ENCODE peak calls at places on chromosomes 16 and 17, in ten cellular contexts. K is stimulated activated naive B cell treated with anti-CD40 and anti-IgM and Interleukin-4, amounts not matched to agents 10 μg/mL and 1 μg/mL and 100 μg/mL, for 72 hours; Z is activated B cell treated with CpG ODN at 0.5 μM for 24 hours; U is fibroblast of gingiva; R is activated T-helper 1 cell treated with anti-CD3 and anti-CD28 coated beads, Interleukin-12 subunit alpha, Interleukin-12 subunit beta, Interleukin-2, Interleukin-4 antibody, amounts not matched to agents 30 ng/mL and 10 ng/mL and 1 ng/mL, durations not matched to agents 14 hours and 24 hours and 36 hours; T is cardiac muscle cell; D is posterior cingulate gyrus; J is stromal cell of bone marrow; M is AG09319; Q is amniotic stem cell. G is an unnamed sample.

GRCh38 chr16:20325005-20325404 is 2.3 kb downstream of the GP2 start:
- DNase-seq in K (no peak), Z (no peak), U (no peak), R (no peak), T (no peak), D (no peak), J (no peak), M (no peak), Q (no peak), G (no peak)

GRCh38 chr17:40963838-40964237 is 2.9 kb downstream of the KRT39 start:
- DNase-seq in K (no peak), Z (no peak), U (no peak), R (no peak), T (peak; percentile 28), D (no peak), J (no peak), M (no peak), Q (no peak), G (no peak)

GRCh38 chr16:57191056-57191536 is 5.0 kb downstream of the RSPRY1 start:
- DNase-seq in K (no peak), Z (no peak), U (peak; percentile 70), R (no peak), T (peak; percentile 24), D (no peak), J (no peak), M (no peak), Q (no peak), G (no peak)

GRCh38 chr17:41772586-41773189 is 13.8 kb downstream of the JUP start:
- DNase-seq in K (no peak), Z (no peak), U (no peak), R (no peak), T (no peak), D (no peak), J (no peak), M (no peak), Q (no peak), G (no peak)

GRCh38 chr17:66123163-66123562 is 68.8 kb downstream of the CEP112 start:
- DNase-seq in K (no peak), Z (no peak), U (peak; percentile 12), R (no peak), T (peak; percentile 33), D (no peak), J (peak; percentile 19), M (no peak), Q (no peak), G (peak; percentile 4)

GRCh38 chr16:84672276-84673202 is 24.2 kb downstream of the KLHL36 start:
- DNase-seq in K (peak; percentile 55), Z (peak; percentile 75), U (peak; percentile 43), R (peak; percentile 66), T (peak; percentile 74), D (peak; percentile 56), J (peak; percentile 37), M (peak; percentile 37), Q (peak; percentile 32), G (peak; percentile 78)

GRCh38 chr16:61879306-61879705 is 156.9 kb downstream of the CDH8 start:
- DNase-seq in K (no peak), Z (no peak), U (no peak), R (no peak), T (no peak), D (no peak), J (no peak), M (no peak), Q (no peak), G (no peak)

GRCh38 chr16:57906385-57907316 is 64.3 kb downstream of the CNGB1 start:
- DNase-seq in K (no peak), Z (peak; percentile 20), U (no peak), R (peak; percentile 1), T (no peak), D (no peak), J (no peak), M (no peak), Q (no peak), G (peak; percentile 62)

G was measured in neural progenitor cell.